ENCODE peak calls at places on chromosomes 5 and 9, in ten cellular contexts. O, F, S, Q, L, H, E, R, C and U are unnamed samples.

GRCh38 chr5:56637321-56637920 is 177.9 kb upstream of the MAP3K1 start:
- DNase-seq in S (no peak), H (peak), L (no peak), R (no peak), E (no peak), O (no peak), Q (peak), F (peak), C (no peak), U (no peak)

GRCh38 chr9:5909999-5910398 is 19.3 kb downstream of the MLANA start:
- DNase-seq in H (peak), Q (no peak), E (no peak), R (no peak), F (no peak), S (no peak), L (no peak), O (no peak), C (no peak), U (peak)

GRCh38 chr5:54761213-54761701 is 224.1 kb downstream of the ESM1 start:
- DNase-seq in C (no peak), F (peak), Q (peak), H (peak), O (no peak), E (no peak), L (no peak), S (peak), R (no peak), U (peak)

GRCh38 chr9:133477992-133478850 is 678 bp downstream of the SLC2A6 start:
- DNase-seq in O (peak), H (no peak), L (peak), R (no peak), S (no peak), Q (peak), F (peak), C (peak), E (no peak), U (no peak)

GRCh38 chr9:133854785-133855184 is 116.6 kb upstream of the SARDH start:
- DNase-seq in O (no peak), C (no peak), S (no peak), F (no peak), E (no peak), H (no peak), Q (no peak), R (no peak), L (no peak), U (no peak)

GRCh38 chr9:125889122-125889523 is 141.9 kb downstream of the PBX3 start:
- DNase-seq in C (peak), L (no peak), F (peak), H (peak), E (no peak), O (peak), Q (no peak), S (no peak), R (peak), U (no peak)

GRCh38 chr5:143494162-143494561 is 90.7 kb upstream of the NR3C1 start:
- DNase-seq in Q (peak), H (peak), O (no peak), L (no peak), R (no peak), F (peak), C (no peak), E (no peak), S (peak), U (peak)

GRCh38 chr5:143244000-143244736 is 159.3 kb downstream of the NR3C1 start:
- DNase-seq in R (no peak), Q (peak), E (peak), H (peak), L (no peak), F (peak), C (peak), O (no peak), S (peak), U (peak)

GRCh38 chr5:72522607-72523006 is 15.4 kb upstream of the ZNF366 start:
- DNase-seq in H (no peak), Q (no peak), R (no peak), S (no peak), C (no peak), E (no peak), F (no peak), L (no peak), O (no peak), U (no peak)

GRCh38 chr9:37776328-37776727 is 8.5 kb downstream of the EXOSC3 start:
- DNase-seq in H (peak), O (no peak), Q (peak), L (no peak), F (peak), R (no peak), E (no peak), C (no peak), S (no peak), U (no peak)

GRCh38 chr5:31774779-31775178 is 135.8 kb downstream of the PDZD2 start:
- DNase-seq in C (peak), H (no peak), L (peak), Q (peak), F (no peak), O (no peak), S (no peak), R (no peak), E (no peak), U (no peak)

GRCh38 chr5:176360894-176361436 is 599 bp downstream of the KIAA1191 start:
- DNase-seq in C (peak), O (no peak), Q (peak), S (no peak), F (peak), H (no peak), R (no peak), L (no peak), E (no peak), U (no peak)

GRCh38 chr5:41068169-41068568 is 3.0 kb downstream of the MROH2B start:
- DNase-seq in S (no peak), Q (peak), L (no peak), H (peak), E (no peak), C (no peak), F (no peak), O (no peak), R (no peak), U (no peak)

GRCh38 chr9:8338249-8338721 is 538.7 kb upstream of the DMAC1 start:
- DNase-seq in C (no peak), O (no peak), L (no peak), H (peak), F (no peak), R (no peak), S (no peak), Q (peak), E (no peak), U (peak)

GRCh38 chr9:69900406-69900805 is 79.8 kb downstream of the CFAP95 start:
- DNase-seq in L (no peak), E (no peak), H (peak), S (no peak), C (no peak), F (peak), Q (no peak), R (no peak), O (no peak), U (no peak)

GRCh38 chr5:153552886-153553285 is 62.4 kb downstream of the GRIA1 start:
- DNase-seq in F (no peak), C (no peak), R (no peak), O (no peak), E (no peak), S (no peak), Q (peak), H (no peak), L (no peak), U (no peak)

GRCh38 chr5:2732850-2733249 is 18.6 kb downstream of the IRX2 start:
- DNase-seq in O (no peak), Q (no peak), C (no peak), S (no peak), L (no peak), R (no peak), F (no peak), E (no peak), H (no peak), U (no peak)

GRCh38 chr5:84361572-84361971 is 23.1 kb downstream of the EDIL3 start:
- DNase-seq in S (no peak), C (no peak), F (no peak), Q (no peak), H (no peak), O (no peak), L (no peak), E (no peak), R (no peak), U (no peak)
- H3K4me3 ChIP-seq in S (no peak), C (no peak), F (no peak), Q (no peak), H (no peak), O (no peak), L (no peak), E (no peak), R (no peak), U (no peak)

GRCh38 chr5:441996-442334 is 1.0 kb upstream of the EXOC3 start:
- DNase-seq in S (no peak), O (no peak), Q (no peak), F (no peak), R (no peak), E (no peak), C (no peak), L (no peak), H (no peak), U (no peak)
- H3K4me3 ChIP-seq in S (peak), O (peak), Q (peak), F (peak), R (peak), E (peak), C (peak), L (peak), H (peak), U (peak)

GRCh38 chr5:65483474-65484346 is 2.0 kb upstream of the ADAMTS6 start:
- DNase-seq in S (no peak), E (peak), Q (peak), F (peak), R (no peak), C (no peak), O (no peak), H (peak), L (peak), U (peak)
- H3K4me3 ChIP-seq in S (peak), E (peak), Q (peak), F (peak), R (peak), C (peak), O (peak), H (peak), L (peak), U (peak)

GRCh38 chr5:321233-321725 is at the start of gene AHRR:
- DNase-seq in E (no peak), F (peak), Q (peak), O (peak), H (peak), S (no peak), R (no peak), C (no peak), L (peak), U (no peak)
- H3K4me3 ChIP-seq in E (peak), F (peak), Q (peak), O (peak), H (peak), S (peak), R (peak), C (peak), L (peak), U (peak)

DNA sequence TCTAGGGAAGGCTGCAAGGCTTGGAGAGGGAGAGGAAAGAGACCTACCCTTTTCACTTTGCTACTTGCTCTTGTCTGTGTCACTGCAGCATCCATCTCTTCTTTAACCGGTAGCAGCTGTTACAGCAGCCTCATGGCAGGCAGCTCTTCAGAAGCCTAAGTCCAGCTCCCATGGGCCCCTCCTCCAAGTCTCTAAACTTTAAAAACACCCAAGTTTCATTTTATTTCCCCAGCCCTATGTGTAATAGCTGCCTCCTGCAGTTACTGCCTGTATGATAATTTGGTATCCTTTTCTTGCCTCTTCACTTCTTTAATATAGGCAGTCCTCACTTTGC is 313.1 kb upstream of the PIK3R1 start:
- DNase-seq in Q (no peak), R (no peak), C (no peak), S (no peak), L (no peak), E (no peak), O (no peak), H (no peak), F (no peak), U (no peak)
- H3K4me3 ChIP-seq in Q (no peak), R (no peak), C (no peak), S (no peak), L (no peak), E (no peak), O (no peak), H (no peak), F (no peak), U (no peak)

GRCh38 chr5:124706729-124707361 is 39.6 kb downstream of the ZNF608 start:
- DNase-seq in Q (peak), C (peak), F (no peak), R (no peak), L (no peak), H (peak), E (no peak), S (peak), O (peak), U (no peak)
- H3K4me3 ChIP-seq in Q (no peak), C (peak), F (no peak), R (no peak), L (no peak), H (no peak), E (no peak), S (no peak), O (no peak), U (no peak)

DNA sequence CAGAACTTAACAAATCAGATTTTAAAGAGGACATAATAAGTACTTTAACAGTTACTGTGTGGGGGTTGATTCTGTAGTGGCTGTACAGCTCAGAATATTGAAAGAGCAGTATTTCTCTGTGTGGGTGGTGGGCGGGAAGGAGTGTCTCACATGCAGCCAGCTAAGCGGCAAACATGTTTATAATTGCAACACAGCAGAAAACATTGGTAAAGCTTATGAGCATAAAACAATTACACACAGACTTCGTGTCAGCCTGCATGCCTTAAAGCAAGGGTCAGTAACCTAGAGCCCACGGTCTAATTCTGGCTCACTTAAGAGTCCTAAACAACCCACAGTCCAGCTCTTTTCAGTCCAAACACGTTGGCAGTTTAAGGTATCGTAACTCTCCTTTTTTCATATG is 24.7 kb upstream of the CSNK1G3 start:
- DNase-seq in E (no peak), R (no peak), S (peak), L (no peak), C (no peak), O (no peak), H (no peak), Q (peak), F (peak), U (peak)
- H3K4me3 ChIP-seq in E (no peak), R (no peak), S (no peak), L (no peak), C (no peak), O (peak), H (no peak), Q (no peak), F (no peak), U (no peak)

DNA sequence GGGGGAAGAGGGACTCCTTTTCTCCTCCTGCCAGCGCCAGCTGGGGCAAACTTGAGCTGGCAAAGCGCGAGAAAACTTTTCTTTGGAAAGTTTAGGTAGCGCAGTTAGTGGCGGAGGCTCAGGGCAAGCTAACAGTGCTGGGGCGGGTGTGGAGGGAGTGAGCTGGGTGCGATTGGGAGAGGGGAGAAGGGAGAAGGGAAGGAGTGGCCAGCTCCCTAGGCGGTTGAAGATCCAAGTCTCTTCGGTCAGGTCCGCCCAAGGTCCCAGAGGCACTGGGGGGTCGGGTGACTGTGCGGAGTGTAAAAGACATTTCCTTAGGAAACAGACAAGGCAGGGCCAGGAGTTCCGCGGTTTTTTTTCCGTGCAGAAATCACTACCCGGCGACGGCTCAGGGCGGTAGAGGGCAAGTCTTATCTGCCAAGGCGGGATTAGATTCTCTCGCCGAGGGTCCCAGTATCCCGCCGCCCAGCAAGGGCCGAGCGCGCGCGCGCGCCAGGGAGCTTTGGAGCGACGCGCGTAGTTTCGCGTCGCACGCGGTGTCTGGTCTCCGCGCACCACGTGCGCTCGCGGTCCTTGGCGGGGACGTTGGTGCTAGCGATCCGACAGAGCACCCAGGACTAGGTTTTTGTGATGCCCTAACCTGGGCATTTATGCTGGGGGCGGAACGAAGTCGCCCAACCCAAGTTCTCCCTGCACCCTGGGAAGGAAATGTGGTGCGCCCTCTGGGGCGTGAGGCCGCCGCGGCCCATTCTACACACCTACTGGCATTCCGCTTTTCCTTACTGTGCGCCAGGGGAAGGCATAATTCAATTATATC is 33.7 kb upstream of the NFIB start:
- DNase-seq in L (no peak), R (no peak), O (no peak), Q (peak), H (peak), F (peak), E (no peak), C (peak), S (no peak), U (no peak)
- H3K4me3 ChIP-seq in L (no peak), R (no peak), O (peak), Q (peak), H (peak), F (peak), E (no peak), C (peak), S (no peak), U (peak)

DNA sequence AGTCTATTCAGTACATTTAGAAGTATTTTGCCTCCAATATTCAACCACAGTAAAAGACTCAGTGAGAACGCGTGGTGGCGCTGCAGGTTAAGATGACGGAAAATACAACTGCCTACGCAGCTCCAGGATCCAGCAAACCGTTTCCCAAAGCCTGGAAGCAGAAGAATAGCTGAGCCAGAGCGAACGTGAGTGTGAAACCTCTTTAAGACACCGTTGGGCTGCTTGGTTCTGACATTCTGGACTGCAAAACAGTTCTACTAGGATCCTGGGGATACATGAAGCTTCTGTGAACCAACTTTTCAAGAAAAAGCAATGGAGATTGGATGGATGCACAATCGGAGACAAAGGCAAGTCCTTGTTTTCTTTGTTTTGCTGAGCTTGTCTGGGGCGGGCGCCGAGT is at the start of gene PCDHB16:
- DNase-seq in S (no peak), C (peak), R (no peak), Q (peak), O (no peak), L (no peak), H (no peak), E (no peak), F (no peak), U (no peak)
- H3K4me3 ChIP-seq in S (peak), C (peak), R (no peak), Q (no peak), O (peak), L (no peak), H (no peak), E (no peak), F (no peak), U (peak)